ENCODE peak calls at places on chromosomes 16 and 17, in eight cellular contexts. S, I, W, J, C, N, L and Q are unnamed samples.

GRCh38 chr17:33647976-33648375 is 354.9 kb upstream of the ASIC2 start:
- DNase-seq in J (no peak), W (no peak), C (no peak), I (no peak), S (peak), N (peak), L (peak), Q (peak)

GRCh38 chr17:1227917-1228751 is 42.1 kb upstream of the BHLHA9 start:
- DNase-seq in L (peak), S (no peak), N (no peak), C (no peak), J (no peak), I (no peak), W (peak), Q (peak)

GRCh38 chr17:76495663-76496400 is 5.4 kb downstream of the RHBDF2 start:
- DNase-seq in C (no peak), N (no peak), J (no peak), I (no peak), L (no peak), S (no peak), W (no peak), Q (no peak)

GRCh38 chr16:78494674-78495073 is 395.2 kb downstream of the WWOX start:
- DNase-seq in W (no peak), J (no peak), L (no peak), N (no peak), I (no peak), C (no peak), S (no peak), Q (no peak)

GRCh38 chr17:15348030-15348429 is 6.6 kb upstream of the TEKT3 start:
- DNase-seq in N (no peak), C (no peak), J (no peak), S (no peak), W (no peak), I (no peak), L (no peak), Q (no peak)

GRCh38 chr17:68204736-68205135 is 43.1 kb upstream of the AMZ2 start:
- DNase-seq in L (peak), I (no peak), S (no peak), C (no peak), W (no peak), J (no peak), N (no peak), Q (no peak)

GRCh38 chr16:57475711-57476339 is 10.5 kb downstream of the DOK4 start:
- DNase-seq in S (peak), L (peak), J (peak), W (peak), I (peak), N (peak), C (no peak), Q (peak)

GRCh38 chr17:76993636-76994035 is 125.4 kb downstream of the MGAT5B start:
- DNase-seq in L (no peak), W (no peak), J (no peak), S (no peak), C (no peak), N (no peak), I (no peak), Q (no peak)

GRCh38 chr16:60755907-60756306 is 1280.3 kb downstream of the CDH8 start:
- DNase-seq in I (no peak), J (no peak), C (no peak), S (no peak), W (no peak), N (no peak), L (no peak), Q (no peak)
- TF ChIP-seq CTCF in I (no peak), J (no peak), C (peak), S (no peak), W (peak), N (no peak), L (no peak), Q (no peak)

GRCh38 chr17:9322298-9322697 is 253.3 kb downstream of the STX8 start:
- DNase-seq in W (no peak), J (no peak), L (no peak), I (no peak), N (peak), C (no peak), S (no peak), Q (peak)
- TF ChIP-seq CTCF in W (peak), J (no peak), L (no peak), I (no peak), N (no peak), C (no peak), S (no peak), Q (no peak)

DNA sequence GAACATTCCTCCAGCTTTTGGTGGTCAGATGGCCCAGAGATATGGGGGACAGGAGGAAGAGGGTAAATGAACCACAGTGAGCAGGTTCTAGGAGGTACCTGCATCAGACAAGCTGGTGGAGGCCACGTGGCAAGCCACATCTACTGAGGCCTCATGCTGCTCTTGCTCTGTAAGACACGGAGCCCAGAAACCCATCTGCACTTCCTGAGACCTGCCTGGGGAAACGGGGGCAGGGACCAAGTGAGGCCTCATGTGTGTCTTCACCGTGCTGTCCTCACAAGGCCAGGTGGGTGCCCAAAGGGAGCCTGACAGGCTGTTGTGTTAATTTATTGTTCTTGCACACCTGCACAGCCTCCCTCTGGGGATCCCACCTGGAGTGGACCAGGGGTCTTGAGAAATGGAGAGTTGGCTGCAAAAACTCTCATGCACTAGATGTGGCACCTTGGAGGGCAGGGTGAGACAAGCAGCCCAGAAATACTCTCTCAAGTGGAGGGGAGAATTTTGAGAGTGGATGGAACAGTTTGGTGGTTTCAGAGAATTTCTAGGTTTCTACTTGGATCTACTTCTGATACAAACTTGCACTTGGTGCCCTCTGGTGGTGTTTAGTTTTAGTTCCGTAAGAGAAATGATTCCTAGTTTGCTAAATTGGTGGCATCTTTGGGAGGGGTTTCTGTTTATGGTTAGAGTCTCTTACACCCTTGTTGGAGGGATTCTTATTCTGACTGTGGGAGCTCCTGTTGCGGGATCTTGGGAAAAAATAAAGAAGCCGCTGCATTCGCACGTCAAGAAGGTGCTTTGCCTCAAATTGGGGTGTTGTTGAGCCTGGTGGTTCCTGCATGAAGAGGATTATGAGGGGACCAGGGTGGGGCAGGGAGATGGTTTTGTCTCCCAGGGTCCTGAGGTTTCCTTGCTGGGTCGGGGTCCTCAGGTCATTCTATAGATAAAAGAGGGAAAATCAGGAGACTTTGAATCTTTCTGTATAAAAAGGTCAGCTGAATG is 47.5 kb downstream of the SLC6A2 start:
- DNase-seq in W (no peak), I (no peak), C (peak), N (peak), J (no peak), S (peak), L (peak), Q (no peak)
- TF ChIP-seq CTCF in W (peak), I (no peak), C (peak), N (peak), J (peak), S (peak), L (no peak), Q (peak)

DNA sequence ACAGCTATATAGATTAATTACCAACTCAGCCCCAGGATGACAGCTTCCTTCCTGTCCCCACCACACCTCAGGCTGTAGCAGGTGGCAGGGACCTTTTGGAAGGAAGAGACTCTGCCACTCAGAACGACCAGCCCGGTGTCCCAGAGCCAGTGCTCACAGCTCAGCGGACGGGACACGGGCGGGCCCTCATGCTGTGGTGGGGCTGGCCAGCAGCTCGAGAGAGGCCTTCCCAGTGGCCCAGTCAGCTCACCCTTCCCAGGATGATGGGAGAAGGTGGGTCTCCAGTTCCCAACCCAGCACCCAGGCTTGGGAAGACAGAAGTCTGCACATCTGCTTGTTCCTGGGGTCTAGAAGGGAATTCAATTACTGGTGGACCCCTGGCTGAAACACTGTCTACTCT is 10.5 kb downstream of the NUDT16L1 start:
- DNase-seq in J (no peak), L (no peak), W (no peak), S (no peak), C (no peak), N (no peak), I (no peak), Q (no peak)
- TF ChIP-seq CTCF in J (no peak), L (no peak), W (no peak), S (no peak), C (no peak), N (no peak), I (no peak), Q (no peak)

GRCh38 chr16:88662843-88663606 is at the start of gene MVD:
- DNase-seq in I (peak), N (peak), W (peak), C (peak), L (peak), S (peak), J (peak), Q (peak)
- TF ChIP-seq CTCF in I (no peak), N (no peak), W (no peak), C (peak), L (no peak), S (no peak), J (no peak), Q (no peak)

GRCh38 chr16:75701361-75701760 is at the start of gene DUXB:
- DNase-seq in W (no peak), S (no peak), L (no peak), I (no peak), J (no peak), C (no peak), N (no peak), Q (no peak)

GRCh38 chr16:75697571-75697970 is 3.7 kb downstream of the DUXB start:
- DNase-seq in C (no peak), W (no peak), S (no peak), J (no peak), I (no peak), N (no peak), L (no peak), Q (no peak)

GRCh38 chr16:75695708-75696107 is 5.6 kb downstream of the DUXB start:
- DNase-seq in C (no peak), J (no peak), N (no peak), I (no peak), L (no peak), S (no peak), W (no peak), Q (no peak)
- TF ChIP-seq CTCF in C (peak), J (no peak), N (no peak), I (no peak), L (no peak), S (no peak), W (peak), Q (no peak)

DNA sequence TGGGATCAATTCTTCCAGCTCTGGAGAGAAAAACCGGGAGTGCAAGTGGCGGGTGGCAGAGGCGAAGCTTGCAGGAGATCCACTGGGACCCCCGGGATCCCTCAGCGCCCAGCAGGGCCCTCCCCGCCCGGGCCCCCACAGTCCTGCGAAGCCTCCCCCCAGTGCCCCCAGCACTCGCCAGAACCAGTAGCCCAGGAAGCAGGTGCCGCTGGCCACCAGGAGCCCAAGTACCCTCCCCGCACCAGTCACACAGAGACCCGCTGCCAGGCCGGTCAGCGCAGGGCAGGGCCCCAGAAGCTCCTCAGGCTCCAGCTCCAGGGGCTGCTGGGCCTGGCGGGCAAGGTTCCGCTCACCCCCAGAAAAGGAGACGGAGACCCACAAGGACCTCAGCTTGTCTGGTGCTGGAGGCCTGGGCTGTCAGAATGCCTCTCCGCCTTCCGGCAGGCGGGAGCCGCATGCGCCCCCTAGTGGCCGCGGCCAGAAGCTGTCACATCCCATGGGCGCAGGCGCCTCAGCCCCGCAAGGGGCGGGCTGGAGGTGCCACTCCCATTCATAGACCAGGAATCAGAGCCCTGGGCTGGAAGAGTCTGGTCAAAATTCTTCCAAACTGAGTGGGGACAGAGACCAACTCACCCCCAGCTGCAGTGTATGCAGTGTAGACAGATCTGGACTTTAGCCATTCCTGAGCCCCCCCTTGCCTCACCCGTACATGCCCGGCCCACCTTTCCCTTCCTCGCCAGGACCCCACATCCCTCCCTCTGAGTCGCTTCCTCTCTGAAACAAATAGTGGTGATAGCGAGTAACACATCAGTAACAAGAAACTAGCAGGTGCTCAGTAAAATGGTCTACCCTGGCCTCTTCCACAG is 1002.3 kb downstream of the KCNJ18 start:
- DNase-seq in S (no peak), W (no peak), N (no peak), L (no peak), I (no peak), C (no peak), J (no peak), Q (no peak)
- TF ChIP-seq CTCF in S (no peak), W (no peak), N (peak), L (no peak), I (no peak), C (no peak), J (no peak), Q (peak)